ENCODE peak calls at places on chromosome 4, in four cellular contexts. V is fibroblast of the aortic adventitia, Z is AG08395, O is midbrain. B is an unnamed sample.

GRCh38 chr4:78560296-78560963 is 8.9 kb downstream of the ANXA3 start:
- DNase-seq in O (no peak), V (peak; percentile 98), Z (peak; percentile 56), B (peak; percentile 61)

GRCh38 chr4:121771869-121772268 is 6.9 kb upstream of the SMIM43 start:
- DNase-seq in Z (no peak), O (no peak), V (no peak), B (no peak)

GRCh38 chr4:173937871-173938270 is 345.6 kb downstream of the FBXO8 start:
- DNase-seq in Z (peak; percentile 4), O (no peak), V (no peak), B (peak; percentile 17)

GRCh38 chr4:156609421-156609820 is 362.2 kb downstream of the PDGFC start:
- DNase-seq in Z (no peak), V (no peak), O (no peak), B (no peak)

GRCh38 chr4:150710770-150711375 is 128.9 kb downstream of the MAB21L2 start:
- DNase-seq in Z (no peak), V (no peak), O (no peak), B (no peak)

GRCh38 chr4:78379040-78379439 is 172.5 kb upstream of the ANXA3 start:
- DNase-seq in V (no peak), Z (no peak), O (no peak), B (peak; percentile 7)

GRCh38 chr4:149176019-149176418 is 639.6 kb downstream of the IQCM start:
- DNase-seq in Z (no peak), V (no peak), O (no peak), B (no peak)

GRCh38 chr4:140870427-140870826 is 114.2 kb upstream of the TBC1D9 start:
- DNase-seq in O (no peak), Z (no peak), V (no peak), B (no peak)

GRCh38 chr4:138843611-138844010 is 172.0 kb upstream of the NOCT start:
- DNase-seq in O (no peak), V (no peak), Z (no peak), B (no peak)

GRCh38 chr4:81404294-81404693 is 67.4 kb downstream of the RASGEF1B start:
- DNase-seq in Z (peak; percentile 18), V (no peak), O (no peak), B (peak; percentile 29)

GRCh38 chr4:150579591-150580234 is 2.2 kb upstream of the MAB21L2 start:
- DNase-seq in O (no peak), Z (peak; percentile 21), V (no peak), B (peak; percentile 66)

GRCh38 chr4:32472918-32473317 is 1752.7 kb downstream of the PCDH7 start:
- DNase-seq in O (no peak), V (no peak), Z (no peak), B (no peak)

GRCh38 chr4:48033825-48034413 is 17.3 kb downstream of the NIPAL1 start:
- DNase-seq in O (no peak), Z (peak; percentile 15), V (peak; percentile 16), B (peak; percentile 37)

GRCh38 chr4:109821186-109821585 is 5.6 kb downstream of the GAR1 start:
- DNase-seq in O (no peak), V (no peak), Z (no peak), B (no peak)

B was measured in GM23248.